ENCODE peak calls at places on chromosomes 7 and 10, in four cellular contexts. I is neural progenitor cell, N is OCI-LY7, B is hepatocyte. J is an unnamed sample. For H4K20me1, the result is how much of the 10 kb centered on the place peaks cover.

GRCh38 chr10:43874984-43875383 is 226.3 kb upstream of the ZNF32 start:
- DNase-seq in N (no peak), B (no peak), I (no peak), J (no peak)

GRCh38 chr7:35035511-35035921 is 1.8 kb downstream of the DPY19L1 start:
- DNase-seq in I (peak), B (peak), N (peak), J (peak)

GRCh38 chr7:2820508-2820934 is 23.6 kb downstream of the GNA12 start:
- DNase-seq in N (no peak), I (no peak), B (peak), J (no peak)

GRCh38 chr7:119664601-119665000 is 608.4 kb upstream of the KCND2 start:
- DNase-seq in I (no peak), N (no peak), B (no peak), J (no peak)

GRCh38 chr7:106050002-106050742 is 61.9 kb downstream of the SYPL1 start:
- DNase-seq in N (no peak), B (peak), I (peak), J (no peak)

GRCh38 chr10:45454859-45455258 is 80.8 kb downstream of the ALOX5 start:
- DNase-seq in I (no peak), N (no peak), B (no peak), J (peak)

GRCh38 chr10:50992972-50993766 is 81.1 kb upstream of the PRKG1 start:
- DNase-seq in I (peak), N (no peak), B (peak), J (no peak)

GRCh38 chr10:18523858-18524257 is 127.5 kb downstream of the NSUN6 start:
- DNase-seq in I (no peak), N (no peak), B (no peak), J (no peak)

GRCh38 chr10:46518028-46518725 is 38.3 kb downstream of the GPRIN2 start:
- DNase-seq in I (no peak), B (no peak), N (no peak), J (no peak)

GRCh38 chr10:69742928-69743602 is 58.6 kb upstream of the COL13A1 start:
- DNase-seq in N (no peak), B (peak), I (peak), J (no peak)

GRCh38 chr7:25789701-25790240 is 362.2 kb upstream of the NFE2L3 start:
- DNase-seq in B (no peak), I (peak), N (no peak), J (no peak)

GRCh38 chr10:71006497-71006896 is 118.1 kb upstream of the PCBD1 start:
- DNase-seq in I (peak), B (no peak), N (no peak), J (no peak)

GRCh38 chr7:22858274-22858639 is 35.6 kb upstream of the TOMM7 start:
- DNase-seq in B (no peak), I (no peak), N (no peak), J (no peak)

GRCh38 chr10:112394475-112394875 is 20.6 kb downstream of the ACSL5 start:
- DNase-seq in I (no peak), B (peak), N (no peak), J (no peak)

GRCh38 chr7:158774916-158775315 is 54.4 kb downstream of the ESYT2 start:
- DNase-seq in N (no peak), B (no peak), I (no peak), J (no peak)

DNA sequence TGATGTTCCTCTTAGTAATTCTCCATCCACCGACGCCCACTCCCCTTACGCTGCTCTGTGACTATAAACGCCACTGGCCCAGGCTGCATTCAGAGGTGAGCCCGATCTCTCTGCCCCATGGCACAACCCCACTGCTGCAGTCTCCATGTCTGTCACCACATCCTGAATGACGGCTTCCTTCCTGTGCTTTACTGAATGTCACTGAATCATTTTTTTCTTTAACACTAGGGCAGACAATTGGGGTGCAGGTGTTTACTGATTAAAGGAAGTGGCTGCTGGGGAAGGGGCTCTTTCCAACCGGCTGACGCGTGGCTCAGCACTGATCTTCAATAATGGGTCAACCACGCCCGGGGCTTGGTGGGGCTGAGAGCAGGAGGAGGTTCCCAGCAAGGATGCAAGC is 208.3 kb downstream of the USP6NL start:
- DNase-seq in B (no peak), N (peak), I (no peak), J (no peak)
- TF ChIP-seq EZH2phosphoT487 in B (no peak), N (no peak), I (no peak), J (no peak)

GRCh38 chr10:32038777-32039176 is 17.4 kb downstream of the KIF5B start:
- DNase-seq in N (no peak), B (no peak), I (no peak), J (no peak)
- H4K20me1 ChIP-seq in N (under half), B (half or more), I (half or more), J (under half)

DNA sequence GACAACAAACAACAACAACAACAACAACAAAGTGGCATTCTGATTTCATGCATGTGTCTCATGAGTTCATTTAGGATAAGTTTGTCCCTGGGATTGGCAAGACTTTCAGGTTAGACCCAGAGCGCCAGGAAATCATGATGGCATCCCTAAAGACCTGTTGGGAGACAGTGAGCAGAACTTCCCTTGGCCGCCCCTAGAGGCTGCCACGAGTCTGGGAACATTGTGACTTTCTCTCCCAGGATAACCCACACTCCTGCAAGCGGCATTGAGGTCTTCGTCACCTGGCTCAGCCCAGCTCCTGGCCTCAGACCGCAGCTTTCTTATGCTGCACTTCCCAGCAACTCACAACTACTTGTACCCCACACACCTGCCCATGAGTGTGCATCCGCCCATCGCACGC is 80.5 kb upstream of the RNF32 start:
- DNase-seq in B (no peak), N (no peak), I (peak), J (no peak)
- TF ChIP-seq CTCF in B (peak), N (peak), I (peak), J (peak)

DNA sequence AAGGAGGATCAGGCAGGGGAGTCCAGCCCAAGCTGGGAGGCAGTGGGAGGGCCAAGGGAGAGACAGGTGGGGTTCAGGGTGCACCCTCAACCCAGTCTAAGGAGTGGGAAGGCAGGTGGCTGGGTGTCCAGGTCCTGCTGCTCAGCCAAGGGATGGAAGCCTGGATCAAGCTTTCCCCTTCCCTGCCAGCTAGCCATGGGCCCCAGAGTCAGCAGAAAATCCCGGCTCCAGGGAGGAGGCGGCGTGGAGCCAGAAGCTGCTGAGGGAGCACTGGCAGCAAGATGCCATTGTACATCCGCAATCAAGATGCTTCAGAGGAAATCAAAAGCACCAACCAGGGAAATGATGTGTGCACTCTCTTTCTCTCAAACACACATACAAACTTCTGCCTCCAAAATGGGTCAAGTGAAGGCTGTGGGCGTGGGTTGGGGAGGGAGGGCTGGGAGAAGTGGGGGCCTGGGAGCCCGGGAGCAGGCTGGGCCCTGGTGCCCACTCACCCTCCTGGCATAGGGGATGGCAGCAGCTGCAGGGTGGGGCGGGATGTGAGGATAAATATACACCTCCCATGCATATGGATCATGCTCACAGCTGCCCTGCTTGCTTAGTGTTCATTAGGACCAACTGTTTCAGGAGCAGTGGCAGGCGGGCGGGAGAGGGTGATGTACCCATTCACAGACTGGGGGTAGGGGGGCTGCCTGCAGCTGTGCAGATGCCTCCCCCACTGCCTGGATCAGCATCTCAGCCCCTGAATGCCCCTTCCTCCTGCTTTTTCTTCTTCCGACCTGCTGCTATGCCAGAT is 24.2 kb downstream of the TRIM8 start:
- DNase-seq in I (no peak), N (no peak), B (no peak), J (no peak)
- TF ChIP-seq EZH2phosphoT487 in I (no peak), N (no peak), B (no peak), J (no peak)

DNA sequence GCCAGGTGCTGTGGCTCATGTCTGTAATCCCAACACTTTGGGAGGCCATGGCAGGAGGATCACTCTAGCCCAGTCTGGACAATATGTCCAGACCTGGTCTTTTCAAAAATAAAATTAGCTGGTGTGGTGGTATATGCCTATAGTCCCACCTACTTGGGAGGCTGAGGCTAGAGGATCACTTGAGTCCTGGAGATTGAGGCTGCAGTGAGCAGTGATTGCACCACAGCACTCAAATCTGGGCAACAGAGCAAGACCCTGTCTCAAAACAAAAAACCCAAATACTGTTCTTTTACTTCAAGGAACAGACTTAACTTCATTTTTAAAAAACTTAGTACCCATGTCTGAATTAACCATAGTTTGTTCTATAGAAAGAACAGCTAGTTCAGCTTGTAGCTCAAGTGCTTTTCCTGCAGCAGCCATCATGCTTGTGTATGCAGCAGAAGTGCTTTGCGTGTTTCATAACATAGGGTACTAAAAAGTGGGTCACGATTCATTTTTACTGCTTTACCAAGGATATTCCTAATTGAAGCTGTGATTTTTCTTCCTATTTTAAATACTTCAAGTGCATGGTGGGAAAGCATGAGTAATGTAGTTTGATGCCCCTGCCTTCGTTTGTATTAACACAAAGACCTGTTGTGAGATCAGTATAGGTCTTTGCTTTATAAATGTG is 5.9 kb downstream of the EIF4H start:
- DNase-seq in I (no peak), N (no peak), B (no peak), J (no peak)
- H4K20me1 ChIP-seq in I (half or more), N (half or more), B (half or more), J (half or more)

GRCh38 chr10:123154092-123154942 is at the start of gene BUB3:
- DNase-seq in N (peak), B (peak), I (peak), J (peak)
- TF ChIP-seq CTCF in N (no peak), B (no peak), I (no peak), J (no peak)

GRCh38 chr10:120760246-120760645 is 90.9 kb upstream of the WDR11 start:
- DNase-seq in I (no peak), B (no peak), N (no peak), J (no peak)
- TF ChIP-seq EZH2phosphoT487 in I (no peak), B (no peak), N (no peak), J (no peak)

DNA sequence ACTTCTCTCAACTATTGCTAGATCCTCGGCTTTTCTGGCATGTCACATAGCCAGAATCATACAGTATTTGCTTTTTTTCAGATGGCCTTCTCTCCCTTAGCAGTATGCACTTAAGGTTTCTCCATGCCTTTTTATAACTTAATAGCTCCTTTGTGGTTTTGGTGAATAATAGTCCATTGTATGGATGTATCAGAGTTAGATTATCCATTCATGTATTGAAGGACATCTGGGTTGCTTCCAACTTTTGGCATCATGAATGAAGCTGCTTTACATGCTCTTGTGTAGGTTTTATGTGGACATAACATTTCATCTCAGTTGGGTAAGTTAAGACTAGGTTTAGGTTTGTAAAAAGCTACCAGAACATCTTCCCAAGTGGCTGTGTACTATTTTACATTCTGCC is 4.6 kb downstream of the ATP5F1C start:
- DNase-seq in N (no peak), I (no peak), B (no peak), J (no peak)
- H4K20me1 ChIP-seq in N (half or more), I (half or more), B (half or more), J (under half)

GRCh38 chr10:122374246-122374858 is at the start of gene PLEKHA1:
- DNase-seq in I (peak), B (peak), N (peak), J (peak)
- TF ChIP-seq CTCF in I (no peak), B (no peak), N (no peak), J (no peak)

J was measured in MM.1S.